ENCODE peak calls at places on chromosomes 11 and 22, in eight cellular contexts. L is sigmoid colon, M is GM23338, T is epithelial cell of esophagus, C is cardiac fibroblast, I is A549, Z is left ventricle myocardium inferior, E is gastrocnemius medialis. W is an unnamed sample.

GRCh38 chr11:27041141-27041869 is 690 bp downstream of the BBOX1 start:
- DNase-seq in L (no peak), M (no peak), T (peak), C (no peak), I (no peak), Z (no peak), E (no peak), W (no peak)

GRCh38 chr22:48743601-48744282 is 1083.9 kb downstream of the BRD1 start:
- DNase-seq in L (peak), M (no peak), T (no peak), C (no peak), I (no peak), Z (no peak), E (no peak), W (no peak)

GRCh38 chr22:31579835-31580242 is 82.2 kb downstream of the PISD start:
- DNase-seq in L (no peak), M (no peak), T (no peak), C (no peak), I (peak), Z (no peak), E (no peak), W (no peak)

GRCh38 chr22:19873138-19873959 is 18.7 kb upstream of the GNB1L start:
- DNase-seq in L (peak), M (no peak), T (no peak), C (no peak), I (no peak), Z (no peak), E (peak), W (no peak)

GRCh38 chr11:104705475-104706195 is 192.6 kb downstream of the CASP12 start:
- DNase-seq in L (no peak), M (no peak), T (peak), C (peak), I (no peak), Z (peak), E (peak), W (peak)

GRCh38 chr11:46050065-46050464 is 71.2 kb downstream of the PHF21A start:
- DNase-seq in L (peak), M (peak), T (peak), C (peak), I (no peak), Z (no peak), E (no peak), W (no peak)

GRCh38 chr11:86676533-86677154 is 4.2 kb upstream of the ME3 start:
- DNase-seq in L (no peak), M (peak), T (peak), C (no peak), I (peak), Z (no peak), E (no peak), W (no peak)

GRCh38 chr11:2204361-2205213 is 33.0 kb upstream of the TH start:
- DNase-seq in L (peak), M (no peak), T (no peak), C (no peak), I (no peak), Z (peak), E (peak), W (no peak)

GRCh38 chr22:36234211-36234610 is 5.1 kb downstream of the APOL2 start:
- DNase-seq in L (no peak), M (no peak), T (no peak), C (no peak), I (no peak), Z (no peak), E (no peak), W (no peak)

GRCh38 chr22:24486501-24486921 is 8.6 kb upstream of the UPB1 start:
- DNase-seq in L (no peak), M (no peak), T (peak), C (peak), I (no peak), Z (no peak), E (no peak), W (no peak)

GRCh38 chr11:131373756-131374155 is 3.3 kb downstream of the NTM start:
- DNase-seq in L (no peak), M (no peak), T (no peak), C (no peak), I (no peak), Z (no peak), E (no peak), W (no peak)

GRCh38 chr22:46104881-46105493 is 45.3 kb upstream of the PPARA start:
- DNase-seq in L (no peak), M (no peak), T (peak), C (no peak), I (peak), Z (no peak), E (peak), W (no peak)

GRCh38 chr11:36249271-36249670 is 40.0 kb downstream of the COMMD9 start:
- DNase-seq in L (no peak), M (no peak), T (peak), C (peak), I (no peak), Z (no peak), E (no peak), W (no peak)

GRCh38 chr11:62974848-62975522 is 9.8 kb downstream of the SLC22A6 start:
- DNase-seq in L (peak), M (peak), T (peak), C (peak), I (peak), Z (peak), E (no peak), W (no peak)

DNA sequence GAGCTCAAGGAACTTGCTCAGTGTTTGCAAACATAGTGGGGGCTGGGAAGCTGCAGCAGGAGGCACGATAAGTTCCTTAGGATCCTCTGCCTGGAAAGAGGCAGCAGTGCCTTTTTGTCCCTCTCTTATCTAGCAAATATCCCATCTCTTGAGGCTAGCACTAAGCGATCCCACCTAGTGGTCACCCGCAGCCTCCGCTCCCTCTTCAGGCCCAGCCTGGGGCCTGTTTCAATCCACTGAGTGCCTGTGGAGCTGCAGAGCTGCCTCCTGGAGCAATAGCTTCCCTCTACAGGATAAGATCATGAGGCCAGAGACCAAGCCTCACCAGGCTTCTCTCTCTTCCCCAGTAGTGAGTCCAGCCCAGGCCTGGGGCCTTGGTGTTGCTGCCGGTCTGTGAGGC is 65.8 kb downstream of the SLC22A12 start:
- DNase-seq in L (no peak), M (peak), T (no peak), C (no peak), I (no peak), Z (no peak), E (no peak), W (no peak)
- TF ChIP-seq CTCF in L (no peak), M (peak), T (no peak), C (no peak), I (no peak), Z (no peak), E (no peak), W (no peak)

DNA sequence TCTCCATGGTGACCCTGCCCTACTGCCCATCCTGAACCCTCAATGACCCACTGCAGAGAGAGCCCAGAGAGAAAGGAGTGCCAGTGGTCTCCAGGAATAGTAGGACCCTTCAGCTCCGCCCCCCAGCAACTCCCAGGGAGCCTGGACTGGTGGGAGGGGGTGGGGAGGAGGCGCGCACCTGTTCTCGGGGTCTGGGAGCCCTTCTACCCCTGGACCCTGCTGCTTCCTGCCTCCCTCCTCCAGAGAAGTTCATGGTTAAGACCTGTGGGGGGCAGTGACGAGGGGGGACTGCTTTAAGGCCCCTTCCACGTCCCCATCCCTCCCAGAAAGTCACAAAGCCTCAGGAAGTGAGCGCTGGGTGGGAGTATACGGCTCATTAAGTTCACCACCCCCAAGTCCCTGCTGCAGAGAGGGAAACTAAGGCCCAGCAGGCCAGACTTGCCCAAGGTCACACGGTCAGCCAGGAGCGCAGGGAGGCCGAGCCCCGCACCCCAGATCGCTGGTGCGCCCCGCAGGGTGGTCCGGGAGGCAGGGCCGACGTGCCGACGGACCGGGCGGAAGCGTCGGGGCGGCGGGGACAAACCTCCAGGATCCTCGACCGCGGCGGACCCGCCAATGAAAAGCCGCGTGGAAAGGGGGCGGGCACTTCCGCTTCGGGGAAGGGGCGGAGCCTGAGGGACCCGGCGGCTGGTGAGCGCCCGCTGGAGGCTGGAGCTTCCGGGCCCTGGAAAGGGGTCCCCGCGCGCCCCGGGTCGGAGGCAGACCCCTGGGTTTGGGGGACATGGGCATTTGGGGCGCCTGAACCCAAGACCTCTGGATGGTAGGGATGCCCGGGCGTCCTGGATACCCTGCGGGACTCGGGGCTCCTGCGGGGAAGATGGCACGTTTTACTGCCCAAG is at the start of the genes NUDT22 and TRPT1:
- DNase-seq in L (peak), M (peak), T (peak), C (peak), I (peak), Z (peak), E (peak), W (peak)
- TF ChIP-seq CTCF in L (no peak), M (peak), T (peak), C (peak), I (peak), Z (peak), E (no peak), W (peak)

GRCh38 chr11:65083834-65084597 is at the start of the genes CDCA5 and ZFPL1:
- DNase-seq in L (peak), M (peak), T (peak), C (peak), I (peak), Z (peak), E (peak), W (peak)
- TF ChIP-seq CTCF in L (no peak), M (no peak), T (no peak), C (no peak), I (no peak), Z (no peak), E (no peak), W (no peak)

GRCh38 chr11:118640332-118641154 is 33.1 kb downstream of the PHLDB1 start:
- DNase-seq in L (no peak), M (peak), T (peak), C (no peak), I (no peak), Z (no peak), E (no peak), W (no peak)
- TF ChIP-seq CTCF in L (no peak), M (no peak), T (peak), C (no peak), I (no peak), Z (no peak), E (no peak), W (peak)

DNA sequence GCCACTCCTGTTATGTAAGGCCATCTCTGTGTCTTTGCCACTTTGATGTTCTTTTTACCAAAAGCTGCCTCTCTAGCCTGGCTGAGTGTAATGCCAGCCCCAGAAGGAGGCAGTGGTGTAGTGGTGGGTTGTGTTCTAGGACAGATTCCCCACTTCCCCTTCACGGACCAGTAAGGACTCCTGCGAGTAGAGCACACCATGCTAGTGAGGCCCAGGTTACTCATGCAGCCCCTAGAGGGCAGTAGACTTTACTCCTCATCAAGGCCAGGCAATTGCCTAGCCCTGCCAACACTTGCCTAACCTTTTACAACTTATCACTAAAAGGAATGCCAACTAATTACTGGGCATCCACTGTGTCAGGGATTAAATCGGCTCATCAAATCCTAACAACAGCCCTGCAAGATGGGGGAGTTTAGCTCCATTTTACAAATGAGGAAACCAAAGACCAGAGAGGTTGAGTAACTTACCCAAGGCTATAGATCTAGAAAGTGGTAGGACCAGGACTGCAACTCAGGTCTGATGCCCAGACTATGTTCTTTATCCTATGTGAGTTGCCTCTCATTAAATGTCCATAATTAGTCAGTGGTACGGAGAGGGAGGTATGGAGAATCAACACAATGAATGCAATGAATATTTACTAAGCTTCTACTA is 75.3 kb downstream of the APIP start:
- DNase-seq in L (no peak), M (peak), T (peak), C (peak), I (peak), Z (no peak), E (no peak), W (peak)
- TF ChIP-seq CTCF in L (no peak), M (peak), T (peak), C (peak), I (peak), Z (peak), E (peak), W (peak)

GRCh38 chr22:44325718-44326548 is 13.2 kb upstream of the SHISAL1 start:
- DNase-seq in L (no peak), M (no peak), T (peak), C (peak), I (no peak), Z (no peak), E (no peak), W (no peak)
- TF ChIP-seq CTCF in L (no peak), M (no peak), T (peak), C (peak), I (no peak), Z (peak), E (no peak), W (no peak)

GRCh38 chr11:93033093-93033492 is 63.6 kb downstream of the MTNR1B start:
- DNase-seq in L (no peak), M (no peak), T (no peak), C (no peak), I (no peak), Z (no peak), E (no peak), W (no peak)

GRCh38 chr11:93032580-93032979 is 63.1 kb downstream of the MTNR1B start:
- DNase-seq in L (no peak), M (no peak), T (peak), C (no peak), I (no peak), Z (no peak), E (no peak), W (no peak)

GRCh38 chr11:93034031-93034430 is 64.6 kb downstream of the MTNR1B start:
- DNase-seq in L (no peak), M (no peak), T (no peak), C (peak), I (no peak), Z (no peak), E (no peak), W (no peak)

GRCh38 chr11:93031386-93031785 is 61.9 kb downstream of the MTNR1B start:
- DNase-seq in L (no peak), M (peak), T (peak), C (peak), I (no peak), Z (no peak), E (no peak), W (no peak)

GRCh38 chr11:93034640-93035039 is 65.2 kb downstream of the MTNR1B start:
- DNase-seq in L (no peak), M (no peak), T (no peak), C (no peak), I (no peak), Z (no peak), E (no peak), W (no peak)
- TF ChIP-seq CTCF in L (no peak), M (no peak), T (no peak), C (no peak), I (no peak), Z (no peak), E (no peak), W (no peak)

DNA sequence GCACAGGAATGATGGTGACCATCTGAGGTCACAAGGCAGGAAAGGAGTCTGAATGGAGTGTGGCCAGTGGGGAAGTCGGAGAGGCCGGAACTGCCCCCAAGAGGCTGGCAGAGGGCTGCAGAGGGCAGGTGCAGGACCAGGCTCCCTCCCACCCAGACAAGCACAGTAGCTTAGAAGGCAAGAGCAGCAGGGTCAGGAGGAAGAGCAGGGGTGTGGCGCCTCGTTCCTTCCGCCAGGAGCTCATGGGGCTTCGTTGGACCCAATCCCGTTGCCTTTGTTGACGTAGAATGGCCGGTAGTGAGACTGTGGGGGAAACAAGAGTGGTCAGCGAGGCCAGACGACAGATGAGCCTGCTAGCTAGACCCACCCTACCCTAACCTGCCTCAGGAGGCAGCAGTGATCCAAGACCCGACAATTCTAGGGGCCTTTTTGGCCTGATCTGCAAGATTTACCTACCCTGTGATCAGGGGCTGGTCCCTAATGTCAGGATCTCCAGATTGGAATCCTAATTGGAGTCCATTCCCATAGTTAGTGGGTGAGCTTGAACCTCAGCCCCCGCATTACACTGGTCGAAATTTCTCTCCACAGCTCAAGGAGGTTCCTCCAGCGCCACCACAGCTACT is 25.6 kb downstream of the TRIM29 start:
- DNase-seq in L (no peak), M (peak), T (no peak), C (no peak), I (no peak), Z (no peak), E (no peak), W (no peak)
- TF ChIP-seq CTCF in L (no peak), M (peak), T (peak), C (no peak), I (no peak), Z (no peak), E (no peak), W (peak)

DNA sequence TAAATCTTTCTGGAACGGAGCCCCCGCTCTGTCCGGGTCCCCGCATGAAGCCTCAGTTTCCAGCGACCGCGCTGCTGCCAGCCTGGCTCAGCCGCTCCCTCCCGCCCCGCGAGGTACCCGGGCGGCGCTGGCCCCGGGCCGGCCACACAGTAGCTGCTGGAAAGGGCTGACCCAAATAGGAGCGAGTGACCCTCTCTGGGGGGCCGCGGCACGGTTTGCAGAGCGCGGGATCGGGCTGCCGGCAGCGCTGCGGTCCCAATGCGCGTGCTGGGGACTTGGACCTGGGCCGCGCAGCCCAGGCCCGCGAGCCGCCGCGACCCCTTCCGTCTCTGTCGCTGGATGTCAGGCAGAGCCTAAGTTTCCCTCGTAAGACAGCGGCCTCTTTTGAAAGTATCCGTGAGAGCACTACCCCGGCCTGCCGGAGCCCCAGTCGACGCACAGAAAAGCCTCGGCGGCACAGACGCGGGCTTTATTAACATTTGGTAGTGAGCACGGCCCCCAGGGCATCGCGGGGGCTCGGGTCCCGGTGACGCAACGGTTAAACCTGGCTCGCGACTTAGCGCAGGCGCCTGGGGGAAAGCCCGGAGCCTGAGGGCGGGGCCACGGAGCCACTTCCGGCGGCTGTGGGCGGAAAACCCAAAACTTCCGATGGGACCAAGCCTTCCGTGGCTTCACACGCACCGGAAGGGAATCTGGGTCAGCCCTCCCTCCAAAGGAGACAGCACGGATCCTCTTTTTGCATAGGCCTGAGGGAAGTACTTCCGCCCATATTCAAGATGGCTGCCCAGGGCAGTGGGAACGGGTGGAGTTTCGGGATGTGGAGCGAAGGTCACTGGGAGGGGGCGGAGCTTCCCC is 14.9 kb downstream of the BAD start:
- DNase-seq in L (peak), M (peak), T (peak), C (peak), I (peak), Z (peak), E (peak), W (peak)
- TF ChIP-seq CTCF in L (no peak), M (no peak), T (peak), C (no peak), I (peak), Z (no peak), E (no peak), W (peak)